ENCODE peak calls at places on chromosomes 3 and 15, in four cellular contexts. One of them, this sample, is unnamed.

GRCh38 chr15:59434481-59434880 is 3.5 kb upstream of the FAM81A start:
- DNase-seq in HL-60: no peak
- DNase-seq in GM12878: no peak
- DNase-seq in K562: no peak
- DNase-seq in this sample: no peak

GRCh38 chr15:46365612-46366011 is 730.8 kb downstream of the SQOR start:
- DNase-seq in HL-60: no peak
- DNase-seq in GM12878: no peak
- DNase-seq in K562: no peak
- DNase-seq in this sample: no peak

GRCh38 chr15:60396964-60397771 is 618 bp downstream of the ANXA2 start:
- DNase-seq in HL-60: no peak
- DNase-seq in GM12878: peak; percentile 53
- DNase-seq in K562: peak; percentile 85
- DNase-seq in this sample: no peak

GRCh38 chr3:39668420-39668819 is 141.0 kb upstream of the MYRIP start:
- DNase-seq in HL-60: no peak
- DNase-seq in GM12878: no peak
- DNase-seq in K562: peak; percentile 54
- DNase-seq in this sample: no peak

GRCh38 chr15:57509121-57509520 is 82.6 kb upstream of the MYZAP start:
- DNase-seq in HL-60: no peak
- DNase-seq in GM12878: no peak
- DNase-seq in K562: no peak
- DNase-seq in this sample: no peak

GRCh38 chr3:57957823-57958222 is 50.4 kb upstream of the FLNB start:
- DNase-seq in HL-60: no peak
- DNase-seq in GM12878: no peak
- DNase-seq in K562: no peak
- DNase-seq in this sample: no peak

GRCh38 chr3:141865101-141865500 is 11.3 kb upstream of the ATP1B3 start:
- DNase-seq in HL-60: no peak
- DNase-seq in GM12878: no peak
- DNase-seq in K562: no peak
- DNase-seq in this sample: no peak

GRCh38 chr3:12896206-12896697 is 54.9 kb upstream of the RPL32 start:
- DNase-seq in HL-60: no peak
- DNase-seq in GM12878: no peak
- DNase-seq in K562: peak; percentile 48
- DNase-seq in this sample: no peak

GRCh38 chr3:189276481-189277190 is 104.9 kb downstream of the TPRG1 start:
- DNase-seq in HL-60: peak; percentile 76
- DNase-seq in GM12878: no peak
- DNase-seq in K562: no peak
- DNase-seq in this sample: no peak

GRCh38 chr15:83837946-83838571 is 184.1 kb downstream of the ADAMTSL3 start:
- DNase-seq in HL-60: no peak
- DNase-seq in GM12878: no peak
- DNase-seq in K562: peak; percentile 22
- DNase-seq in this sample: no peak

GRCh38 chr15:90345859-90346258 is 6.2 kb upstream of the ZNF774 start:
- DNase-seq in HL-60: no peak
- DNase-seq in GM12878: no peak
- DNase-seq in K562: no peak
- DNase-seq in this sample: no peak

GRCh38 chr3:143421556-143421955 is 302.0 kb downstream of the CHST2 start:
- DNase-seq in HL-60: no peak
- DNase-seq in GM12878: no peak
- DNase-seq in K562: no peak
- DNase-seq in this sample: no peak

GRCh38 chr3:72018339-72018984 is 233.5 kb upstream of the PROK2 start:
- DNase-seq in HL-60: no peak
- DNase-seq in GM12878: no peak
- DNase-seq in K562: peak; percentile 84
- DNase-seq in this sample: no peak

GRCh38 chr3:11238880-11239279 is 33.3 kb upstream of the ATG7 start:
- DNase-seq in HL-60: no peak
- DNase-seq in GM12878: no peak
- DNase-seq in K562: no peak
- DNase-seq in this sample: no peak

GRCh38 chr15:98900382-98900781 is 107.2 kb downstream of the PGPEP1L start:
- DNase-seq in HL-60: no peak
- DNase-seq in GM12878: no peak
- DNase-seq in K562: no peak
- DNase-seq in this sample: no peak

GRCh38 chr15:27623560-27624305 is 475.4 kb downstream of the OCA2 start:
- DNase-seq in HL-60: no peak
- DNase-seq in GM12878: no peak
- DNase-seq in K562: no peak
- DNase-seq in this sample: no peak

GRCh38 chr15:85312925-85313324 is 67.5 kb upstream of the AKAP13 start:
- DNase-seq in HL-60: no peak
- DNase-seq in GM12878: no peak
- DNase-seq in K562: no peak
- DNase-seq in this sample: no peak

GRCh38 chr15:27530994-27531393 is 560.0 kb downstream of the GABRG3 start:
- DNase-seq in HL-60: no peak
- DNase-seq in GM12878: no peak
- DNase-seq in K562: no peak
- DNase-seq in this sample: no peak

GRCh38 chr3:120448707-120449650 is 1.8 kb downstream of the FSTL1 start:
- DNase-seq in HL-60: no peak
- DNase-seq in GM12878: no peak
- DNase-seq in K562: no peak
- DNase-seq in this sample: no peak

GRCh38 chr3:180656406-180656805 is 22.9 kb downstream of the CCDC39 start:
- DNase-seq in HL-60: no peak
- DNase-seq in GM12878: no peak
- DNase-seq in K562: no peak
- DNase-seq in this sample: no peak

GRCh38 chr3:61612211-61612995 is 51.0 kb downstream of the PTPRG start:
- DNase-seq in HL-60: no peak
- DNase-seq in GM12878: no peak
- DNase-seq in K562: no peak
- DNase-seq in this sample: no peak

GRCh38 chr15:42163947-42164550 is 7.6 kb upstream of the PLA2G4F start:
- DNase-seq in HL-60: no peak
- DNase-seq in GM12878: no peak
- DNase-seq in K562: no peak
- DNase-seq in this sample: no peak

GRCh38 chr15:42239528-42240245 is 31.6 kb upstream of the VPS39 start:
- DNase-seq in HL-60: no peak
- DNase-seq in GM12878: no peak
- DNase-seq in K562: no peak
- DNase-seq in this sample: no peak

GRCh38 chr3:45938858-45939257 is 4.4 kb upstream of the CXCR6 start:
- DNase-seq in HL-60: peak; percentile 75
- DNase-seq in GM12878: peak; percentile 66
- DNase-seq in K562: peak; percentile 74
- DNase-seq in this sample: peak; percentile 60

GRCh38 chr3:104873331-104873730 is 493.4 kb upstream of the ALCAM start:
- DNase-seq in HL-60: no peak
- DNase-seq in GM12878: no peak
- DNase-seq in K562: no peak
- DNase-seq in this sample: no peak

GRCh38 chr3:134034005-134034785 is 4.5 kb upstream of the SLCO2A1 start:
- DNase-seq in HL-60: no peak
- DNase-seq in GM12878: no peak
- DNase-seq in K562: no peak
- DNase-seq in this sample: no peak

GRCh38 chr3:66473637-66474036 is 27.2 kb downstream of the LRIG1 start:
- DNase-seq in HL-60: no peak
- DNase-seq in GM12878: no peak
- DNase-seq in K562: no peak
- DNase-seq in this sample: no peak

GRCh38 chr3:85297291-85297690 is 338.5 kb downstream of the CADM2 start:
- DNase-seq in HL-60: no peak
- DNase-seq in GM12878: no peak
- DNase-seq in K562: no peak
- DNase-seq in this sample: no peak

GRCh38 chr3:197088370-197088769 is 58.8 kb upstream of the MELTF start:
- DNase-seq in HL-60: peak; percentile 5
- DNase-seq in GM12878: no peak
- DNase-seq in K562: no peak
- DNase-seq in this sample: no peak

GRCh38 chr3:4060064-4060463 is 243.1 kb upstream of the SETMAR start:
- DNase-seq in HL-60: no peak
- DNase-seq in GM12878: no peak
- DNase-seq in K562: no peak
- DNase-seq in this sample: no peak

GRCh38 chr15:98518823-98519561 is 129.3 kb upstream of the IGF1R start:
- DNase-seq in HL-60: peak; percentile 48
- DNase-seq in GM12878: no peak
- DNase-seq in K562: peak; percentile 68
- DNase-seq in this sample: peak; percentile 56

GRCh38 chr3:60703956-60704736 is 547.1 kb downstream of the FHIT start:
- DNase-seq in HL-60: no peak
- DNase-seq in GM12878: no peak
- DNase-seq in K562: no peak
- DNase-seq in this sample: no peak

DNA sequence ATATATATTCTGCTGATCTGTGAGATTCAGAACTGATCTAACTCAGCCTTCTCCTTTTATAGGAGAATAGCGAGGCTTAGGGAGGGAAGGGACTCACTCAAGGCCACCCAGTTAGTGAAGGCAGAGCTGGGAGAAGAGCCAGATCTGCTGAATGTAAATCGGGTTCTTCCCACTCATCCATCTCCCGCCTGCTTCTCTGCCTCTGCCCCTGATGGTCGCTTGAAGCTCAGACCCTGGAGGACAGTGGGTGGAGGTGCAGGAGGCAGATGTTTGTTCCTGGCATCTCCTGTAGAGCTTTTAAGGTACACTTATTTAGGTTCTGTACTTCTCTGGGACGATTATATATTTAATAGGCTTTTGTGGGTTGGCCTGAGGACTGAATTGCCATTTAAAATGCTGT is 4.3 kb downstream of the PDIA5 start:
- DNase-seq in HL-60: no peak
- DNase-seq in GM12878: no peak
- DNase-seq in K562: no peak
- DNase-seq in this sample: no peak
- TF ChIP-seq SPI1 in HL-60: no peak
- TF ChIP-seq SPI1 in GM12878: no peak
- TF ChIP-seq SPI1 in K562: no peak
- TF ChIP-seq SPI1 in this sample: no peak

GRCh38 chr3:52056968-52057805 is 816 bp upstream of the DUSP7 start:
- DNase-seq in HL-60: peak; percentile 98
- DNase-seq in GM12878: peak; percentile 90
- DNase-seq in K562: peak; percentile 97
- DNase-seq in this sample: peak; percentile 96
- TF ChIP-seq POLR2AphosphoS5 in HL-60: peak; percentile 34
- TF ChIP-seq POLR2AphosphoS5 in GM12878: no peak
- TF ChIP-seq POLR2AphosphoS5 in K562: no peak
- TF ChIP-seq POLR2AphosphoS5 in this sample: no peak

DNA sequence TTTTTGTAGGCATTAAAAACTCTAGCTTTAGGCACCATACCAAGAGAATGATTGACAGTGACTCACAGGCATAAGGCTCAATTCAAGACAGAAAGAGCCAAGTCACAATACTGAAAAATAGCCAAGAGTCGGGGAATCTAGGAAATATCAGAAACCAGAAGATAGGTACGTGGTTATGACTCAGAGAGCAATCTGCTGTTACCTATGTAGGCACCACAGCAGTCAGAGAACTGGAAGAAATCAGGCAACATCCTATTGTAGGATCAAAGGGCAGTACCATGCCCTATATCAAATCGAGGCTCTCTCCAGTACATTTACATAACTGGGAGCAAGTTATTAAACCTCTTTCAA is 23.2 kb downstream of the SUCNR1 start:
- DNase-seq in HL-60: no peak
- DNase-seq in GM12878: no peak
- DNase-seq in K562: no peak
- DNase-seq in this sample: no peak
- TF ChIP-seq SPI1 in HL-60: no peak
- TF ChIP-seq SPI1 in GM12878: no peak
- TF ChIP-seq SPI1 in K562: no peak
- TF ChIP-seq SPI1 in this sample: no peak

GRCh38 chr3:157626817-157627216 is 123.6 kb upstream of the VEPH1 start:
- DNase-seq in HL-60: no peak
- DNase-seq in GM12878: no peak
- DNase-seq in K562: no peak
- DNase-seq in this sample: no peak

DNA sequence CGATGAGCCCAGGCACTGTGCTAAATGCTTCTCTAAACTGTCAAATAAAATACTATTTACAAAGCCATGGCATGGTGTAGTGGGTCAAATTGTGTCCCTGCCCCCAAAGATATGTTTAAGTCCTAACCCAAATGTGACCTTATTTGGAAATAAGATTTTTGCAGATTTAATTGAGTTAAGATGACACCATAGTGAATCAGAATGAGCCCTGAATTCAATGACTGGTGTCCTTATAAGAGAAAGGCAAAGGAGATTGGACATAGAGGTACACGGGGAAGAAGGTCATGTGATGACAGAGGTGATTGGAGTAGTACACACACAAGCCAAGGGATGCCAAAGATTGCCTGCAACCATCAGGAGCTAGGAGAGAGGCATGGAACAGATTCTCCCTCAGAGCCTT is 121.6 kb upstream of the VEPH1 start:
- DNase-seq in HL-60: no peak
- DNase-seq in GM12878: no peak
- DNase-seq in K562: no peak
- DNase-seq in this sample: no peak
- TF ChIP-seq POLR2AphosphoS5 in HL-60: no peak
- TF ChIP-seq POLR2AphosphoS5 in GM12878: no peak
- TF ChIP-seq POLR2AphosphoS5 in K562: no peak
- TF ChIP-seq POLR2AphosphoS5 in this sample: no peak

GRCh38 chr15:82810061-82810862 is 834 bp downstream of the WHAMM start:
- DNase-seq in HL-60: no peak
- DNase-seq in GM12878: no peak
- DNase-seq in K562: peak; percentile 33
- DNase-seq in this sample: no peak
- TF ChIP-seq SPI1 in HL-60: no peak
- TF ChIP-seq SPI1 in GM12878: no peak
- TF ChIP-seq SPI1 in K562: no peak
- TF ChIP-seq SPI1 in this sample: no peak

GRCh38 chr3:56758539-56758981 is 43.2 kb downstream of the ARHGEF3 start:
- DNase-seq in HL-60: peak; percentile 44
- DNase-seq in GM12878: peak; percentile 87
- DNase-seq in K562: no peak
- DNase-seq in this sample: peak; percentile 42
- TF ChIP-seq POLR2AphosphoS5 in HL-60: no peak
- TF ChIP-seq POLR2AphosphoS5 in GM12878: no peak
- TF ChIP-seq POLR2AphosphoS5 in K562: no peak
- TF ChIP-seq POLR2AphosphoS5 in this sample: no peak

This sample was measured in GM12891.